ENCODE peak calls at places on chromosomes 5 and 9, in four cellular contexts. One of them, this sample, is unnamed.

GRCh38 chr9:132990781-132991180 is 12.3 kb downstream of the GFI1B start:
- DNase-seq in H1: no peak
- DNase-seq in K562: no peak
- DNase-seq in SK-N-SH: peak; percentile 4
- DNase-seq in this sample: no peak

GRCh38 chr5:14580037-14581034 is 1.3 kb upstream of the OTULINL start:
- DNase-seq in H1: no peak
- DNase-seq in K562: no peak
- DNase-seq in SK-N-SH: no peak
- DNase-seq in this sample: no peak

GRCh38 chr9:94101169-94101853 is 17.0 kb downstream of the PTPDC1 start:
- DNase-seq in H1: no peak
- DNase-seq in K562: no peak
- DNase-seq in SK-N-SH: no peak
- DNase-seq in this sample: no peak

GRCh38 chr9:113593682-113594281 is 130.3 kb downstream of the RGS3 start:
- DNase-seq in H1: peak; percentile 86
- DNase-seq in K562: peak; percentile 78
- DNase-seq in SK-N-SH: peak; percentile 94
- DNase-seq in this sample: peak; percentile 93

GRCh38 chr9:128702949-128703615 is 779 bp downstream of the PKN3 start:
- DNase-seq in H1: peak; percentile 81
- DNase-seq in K562: peak; percentile 82
- DNase-seq in SK-N-SH: peak; percentile 79
- DNase-seq in this sample: peak; percentile 66

GRCh38 chr5:173240091-173241050 is 5.4 kb upstream of the NKX2-5 start:
- DNase-seq in H1: no peak
- DNase-seq in K562: no peak
- DNase-seq in SK-N-SH: no peak
- DNase-seq in this sample: no peak

GRCh38 chr9:133127340-133127981 is 6.4 kb upstream of the RALGDS start:
- DNase-seq in H1: no peak
- DNase-seq in K562: no peak
- DNase-seq in SK-N-SH: no peak
- DNase-seq in this sample: no peak

GRCh38 chr9:94642526-94642925 is 3.2 kb upstream of the FBP1 start:
- DNase-seq in H1: no peak
- DNase-seq in K562: no peak
- DNase-seq in SK-N-SH: no peak
- DNase-seq in this sample: no peak

GRCh38 chr5:104733063-104733719 is 1170.6 kb upstream of the NUDT12 start:
- DNase-seq in H1: no peak
- DNase-seq in K562: no peak
- DNase-seq in SK-N-SH: no peak
- DNase-seq in this sample: no peak

GRCh38 chr9:135128035-135128670 is 40.7 kb downstream of the OLFM1 start:
- DNase-seq in H1: no peak
- DNase-seq in K562: no peak
- DNase-seq in SK-N-SH: peak; percentile 80
- DNase-seq in this sample: no peak

GRCh38 chr9:92187989-92188714 is 72.9 kb upstream of the SPTLC1 start:
- DNase-seq in H1: no peak
- DNase-seq in K562: no peak
- DNase-seq in SK-N-SH: no peak
- DNase-seq in this sample: no peak

GRCh38 chr5:35016179-35017056 is 31.3 kb downstream of the AGXT2 start:
- DNase-seq in H1: no peak
- DNase-seq in K562: no peak
- DNase-seq in SK-N-SH: no peak
- DNase-seq in this sample: no peak

GRCh38 chr5:71782771-71783770 is 64.0 kb downstream of the CARTPT start:
- DNase-seq in H1: peak; percentile 89
- DNase-seq in K562: peak; percentile 58
- DNase-seq in SK-N-SH: peak; percentile 68
- DNase-seq in this sample: peak; percentile 89

GRCh38 chr5:146890733-146891440 is 12.3 kb upstream of the PPP2R2B start:
- DNase-seq in H1: no peak
- DNase-seq in K562: no peak
- DNase-seq in SK-N-SH: no peak
- DNase-seq in this sample: no peak

GRCh38 chr5:134250949-134251348 is 25.1 kb upstream of the PPP2CA start:
- DNase-seq in H1: no peak
- DNase-seq in K562: no peak
- DNase-seq in SK-N-SH: no peak
- DNase-seq in this sample: no peak

GRCh38 chr5:134255418-134256150 is 29.7 kb upstream of the PPP2CA start:
- DNase-seq in H1: no peak
- DNase-seq in K562: no peak
- DNase-seq in SK-N-SH: no peak
- DNase-seq in this sample: no peak

GRCh38 chr5:134248271-134248670 is 22.4 kb upstream of the PPP2CA start:
- DNase-seq in H1: no peak
- DNase-seq in K562: no peak
- DNase-seq in SK-N-SH: no peak
- DNase-seq in this sample: no peak

GRCh38 chr5:134249469-134250379 is 23.9 kb upstream of the PPP2CA start:
- DNase-seq in H1: no peak
- DNase-seq in K562: peak; percentile 39
- DNase-seq in SK-N-SH: no peak
- DNase-seq in this sample: no peak

GRCh38 chr5:134252671-134253070 is 26.8 kb upstream of the PPP2CA start:
- DNase-seq in H1: no peak
- DNase-seq in K562: no peak
- DNase-seq in SK-N-SH: no peak
- DNase-seq in this sample: no peak
- TF ChIP-seq TEAD4 in H1: no peak
- TF ChIP-seq TEAD4 in K562: no peak
- TF ChIP-seq TEAD4 in SK-N-SH: peak; percentile 22
- TF ChIP-seq TEAD4 in this sample: no peak

DNA sequence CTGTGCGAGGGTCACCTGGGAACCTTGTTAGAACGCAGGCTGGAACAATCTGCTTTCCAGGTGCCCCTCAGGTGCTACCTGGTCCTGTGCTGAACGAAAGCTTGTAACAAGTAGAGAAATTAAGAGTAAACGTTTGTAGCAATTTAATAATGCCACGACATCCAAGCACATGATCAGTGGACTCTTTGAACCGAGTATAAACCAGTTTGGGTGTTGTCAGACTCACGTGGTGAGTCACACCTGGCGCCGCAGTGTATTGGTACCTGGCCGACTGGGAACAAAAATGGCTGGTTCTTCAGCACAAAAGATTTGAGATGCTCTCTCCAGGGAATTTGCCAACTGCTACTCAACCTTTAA is 913 bp upstream of the MYO10 start:
- DNase-seq in H1: no peak
- DNase-seq in K562: no peak
- DNase-seq in SK-N-SH: no peak
- DNase-seq in this sample: no peak
- TF ChIP-seq TEAD4 in H1: no peak
- TF ChIP-seq TEAD4 in K562: no peak
- TF ChIP-seq TEAD4 in SK-N-SH: no peak
- TF ChIP-seq TEAD4 in this sample: no peak

DNA sequence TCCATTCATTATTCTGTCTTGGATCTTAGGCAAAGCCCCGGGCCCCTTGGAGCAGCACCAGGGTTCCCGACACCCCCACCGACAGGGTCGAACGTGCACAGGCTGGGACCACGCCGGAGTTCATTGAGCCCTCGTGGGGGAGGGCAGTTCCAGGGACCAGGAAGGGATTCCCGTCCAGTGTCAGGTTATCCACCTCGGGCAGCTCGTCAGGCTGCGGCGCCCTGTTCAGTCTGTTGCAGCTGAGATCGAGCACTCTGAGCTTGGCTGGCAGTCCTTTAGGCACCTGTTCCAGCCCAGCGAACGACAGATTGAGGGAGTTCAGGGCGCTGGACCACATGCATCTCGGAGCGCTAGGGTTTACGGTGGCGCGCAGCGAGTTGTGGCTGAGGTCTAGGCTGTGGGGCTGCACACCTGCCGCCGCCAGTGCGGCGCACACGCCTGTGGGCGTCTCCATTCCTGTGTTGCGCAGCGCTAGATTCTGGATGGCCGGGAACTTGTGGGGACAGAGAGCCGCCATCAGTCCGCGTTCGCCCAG is 1.1 kb downstream of the CD14 start:
- DNase-seq in H1: no peak
- DNase-seq in K562: no peak
- DNase-seq in SK-N-SH: no peak
- DNase-seq in this sample: no peak
- TF ChIP-seq TEAD4 in H1: no peak
- TF ChIP-seq TEAD4 in K562: no peak
- TF ChIP-seq TEAD4 in SK-N-SH: no peak
- TF ChIP-seq TEAD4 in this sample: no peak

DNA sequence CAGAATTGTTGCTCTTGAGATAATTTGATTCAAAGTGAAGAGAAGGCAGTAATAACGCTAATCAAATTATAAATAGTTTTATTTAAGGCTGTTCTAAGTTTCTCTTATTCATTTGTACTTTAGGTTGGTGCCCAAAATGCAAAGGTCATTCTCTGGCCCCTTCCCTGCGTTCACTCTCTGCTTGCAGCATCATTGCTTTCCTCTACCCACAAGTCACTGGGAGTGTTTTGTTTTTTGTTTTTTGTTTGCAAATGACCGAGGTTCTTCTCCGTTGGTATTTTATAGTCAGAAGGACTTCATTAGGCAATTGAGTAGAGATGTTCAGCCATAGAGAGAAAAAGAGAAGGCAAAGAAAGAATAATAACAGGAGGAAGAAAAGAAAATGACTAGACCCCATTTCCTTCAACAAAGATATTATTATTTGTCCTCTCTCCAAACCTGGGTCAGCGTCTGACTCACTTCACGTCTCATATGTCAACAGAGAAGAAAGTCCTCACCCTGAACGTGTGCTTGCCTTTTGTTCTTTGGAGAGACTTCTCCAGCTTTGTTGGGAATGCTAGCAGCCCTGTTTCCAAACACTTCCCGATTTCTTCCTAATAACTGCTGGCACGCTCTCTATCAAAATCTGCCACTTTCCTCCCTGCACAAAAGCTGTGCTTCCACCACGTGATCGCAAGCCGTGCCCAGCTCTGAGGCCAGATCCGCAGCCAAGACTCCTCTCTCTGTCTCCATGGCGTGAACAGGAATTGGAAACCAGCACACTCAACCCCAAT is 119.8 kb downstream of the EBF1 start:
- DNase-seq in H1: no peak
- DNase-seq in K562: no peak
- DNase-seq in SK-N-SH: no peak
- DNase-seq in this sample: no peak
- TF ChIP-seq TEAD4 in H1: no peak
- TF ChIP-seq TEAD4 in K562: no peak
- TF ChIP-seq TEAD4 in SK-N-SH: no peak
- TF ChIP-seq TEAD4 in this sample: no peak